ENCODE peak calls at places on chromosome 18, in seven cellular contexts. D is WERI-Rb-1, H is GF-D8, W is NCI-H748 treated with DMSO at 0.1 percent for 48 hours, R is upper lobe of right lung, C is NCI-H1105 treated with DMSO at 0.1 percent for 48 hours, Y is ascending aorta. J is an unnamed sample.

GRCh38 chr18:26574958-26575864 is 26.9 kb upstream of the KCTD1 start:
- DNase-seq in R (peak), W (peak), Y (no peak), D (no peak), C (peak), H (no peak), J (peak)

GRCh38 chr18:32056613-32057358 is 34.9 kb upstream of the RNF138 start:
- DNase-seq in R (no peak), W (no peak), Y (no peak), C (peak), D (no peak), H (no peak), J (no peak)

GRCh38 chr18:75128911-75129716 is 79.8 kb downstream of the PTGR3 start:
- DNase-seq in C (no peak), W (no peak), H (no peak), D (peak), Y (no peak), R (peak), J (no peak)

GRCh38 chr18:30556112-30556511 is 486.4 kb downstream of the DSC3 start:
- DNase-seq in C (no peak), H (no peak), D (no peak), R (no peak), Y (no peak), W (no peak), J (no peak)

GRCh38 chr18:28032177-28032576 is 144.8 kb downstream of the CDH2 start:
- DNase-seq in R (no peak), C (no peak), Y (no peak), H (no peak), W (no peak), D (no peak), J (no peak)

GRCh38 chr18:2917255-2918047 is 70.6 kb downstream of the EMILIN2 start:
- DNase-seq in C (no peak), Y (no peak), W (no peak), D (no peak), H (no peak), R (no peak), J (no peak)

GRCh38 chr18:79068299-79068945 is 772 bp upstream of the ATP9B start:
- DNase-seq in Y (no peak), C (no peak), R (no peak), W (peak), H (peak), D (no peak), J (no peak)

GRCh38 chr18:47591429-47591828 is 339.0 kb downstream of the SMAD2 start:
- DNase-seq in R (no peak), H (no peak), C (no peak), W (no peak), D (no peak), Y (no peak), J (no peak)

GRCh38 chr18:31610841-31611240 is 19.2 kb downstream of the TTR start:
- DNase-seq in H (no peak), Y (no peak), D (peak), W (no peak), C (peak), R (no peak), J (peak)

GRCh38 chr18:74353169-74353775 is 37.6 kb downstream of the C18orf63 start:
- DNase-seq in D (peak), H (peak), R (no peak), C (peak), Y (no peak), W (peak), J (peak)

GRCh38 chr18:5391427-5391826 is 95.9 kb upstream of the ZBTB14 start:
- DNase-seq in R (no peak), H (no peak), W (no peak), C (no peak), Y (no peak), D (no peak), J (no peak)

GRCh38 chr18:22470511-22471181 is 52.9 kb upstream of the CTAGE1 start:
- DNase-seq in H (no peak), C (no peak), W (no peak), R (no peak), D (no peak), Y (no peak), J (no peak)

GRCh38 chr18:76273956-76274355 is 221.1 kb downstream of the ZNF516 start:
- DNase-seq in H (no peak), R (no peak), C (no peak), W (no peak), Y (no peak), D (no peak), J (no peak)

GRCh38 chr18:34760444-34760843 is 50.3 kb downstream of the DTNA start:
- DNase-seq in R (no peak), Y (no peak), C (peak), D (no peak), H (no peak), W (no peak), J (no peak)

GRCh38 chr18:62420151-62420512 is 95.0 kb downstream of the TNFRSF11A start:
- DNase-seq in H (no peak), Y (no peak), C (no peak), R (no peak), W (no peak), D (no peak), J (no peak)

J was measured in glutamatergic neuron.